ENCODE peak calls at places on chromosomes 6 and 20, in four cellular contexts. D is heart left ventricle, V is mucosa of descending colon, Q is right lobe of liver. N is an unnamed sample.

GRCh38 chr6:16148498-16148897 is 19.6 kb downstream of the MYLIP start:
- DNase-seq in D (no peak), V (peak), Q (no peak), N (peak)

GRCh38 chr6:159044899-159045727 is at the start of gene TAGAP:
- DNase-seq in D (peak), V (peak), Q (no peak), N (no peak)

GRCh38 chr6:162377735-162378134 is 349.8 kb downstream of the PRKN start:
- DNase-seq in D (no peak), V (no peak), Q (peak), N (no peak)

GRCh38 chr20:54499111-54499510 is 23.7 kb downstream of the DOK5 start:
- DNase-seq in D (no peak), V (no peak), Q (no peak), N (no peak)

GRCh38 chr6:40387127-40387870 is 199.9 kb downstream of the LRFN2 start:
- DNase-seq in D (no peak), V (no peak), Q (no peak), N (no peak)

GRCh38 chr6:47671777-47672176 is 26.6 kb upstream of the ADGRF4 start:
- DNase-seq in D (no peak), V (no peak), Q (no peak), N (no peak)

GRCh38 chr20:6122873-6123649 is at the start of gene FERMT1:
- DNase-seq in D (peak), V (peak), Q (peak), N (peak)

GRCh38 chr6:41055149-41055548 is 2.1 kb downstream of the APOBEC2 start:
- DNase-seq in D (peak), V (no peak), Q (no peak), N (no peak)

GRCh38 chr20:12827796-12828406 is 180.9 kb upstream of the SPTLC3 start:
- DNase-seq in D (no peak), V (no peak), Q (no peak), N (no peak)

GRCh38 chr6:75266716-75267291 is 17.8 kb downstream of the TMEM30A start:
- DNase-seq in D (no peak), V (no peak), Q (no peak), N (no peak)

GRCh38 chr6:42199106-42199981 is 4.6 kb upstream of the GUCA1B start:
- DNase-seq in D (no peak), V (no peak), Q (no peak), N (no peak)

GRCh38 chr6:116434056-116434725 is 27.0 kb upstream of the CALHM6 start:
- DNase-seq in D (no peak), V (no peak), Q (no peak), N (no peak)

GRCh38 chr6:116431964-116432595 is 29.1 kb upstream of the CALHM6 start:
- DNase-seq in D (no peak), V (no peak), Q (no peak), N (no peak)

GRCh38 chr6:116433313-116433712 is 27.9 kb upstream of the CALHM6 start:
- DNase-seq in D (no peak), V (no peak), Q (no peak), N (no peak)

GRCh38 chr6:116429111-116429510 is 32.1 kb upstream of the CALHM6 start:
- DNase-seq in D (no peak), V (no peak), Q (no peak), N (no peak)

GRCh38 chr6:116430860-116431259 is 30.3 kb upstream of the CALHM6 start:
- DNase-seq in D (no peak), V (no peak), Q (no peak), N (no peak)
- TF ChIP-seq CTCF in D (no peak), V (no peak), Q (no peak), N (no peak)

GRCh38 chr6:169287675-169288074 is 34.0 kb upstream of the THBS2 start:
- DNase-seq in D (no peak), V (no peak), Q (no peak), N (no peak)

GRCh38 chr6:169285165-169285564 is 31.5 kb upstream of the THBS2 start:
- DNase-seq in D (no peak), V (no peak), Q (no peak), N (no peak)

GRCh38 chr6:169286961-169287360 is 33.3 kb upstream of the THBS2 start:
- DNase-seq in D (no peak), V (no peak), Q (no peak), N (no peak)

GRCh38 chr6:169282043-169282442 is 28.4 kb upstream of the THBS2 start:
- DNase-seq in D (no peak), V (no peak), Q (no peak), N (no peak)

GRCh38 chr6:169283924-169284323 is 30.3 kb upstream of the THBS2 start:
- DNase-seq in D (no peak), V (no peak), Q (no peak), N (no peak)
- TF ChIP-seq CTCF in D (no peak), V (no peak), Q (no peak), N (no peak)

DNA sequence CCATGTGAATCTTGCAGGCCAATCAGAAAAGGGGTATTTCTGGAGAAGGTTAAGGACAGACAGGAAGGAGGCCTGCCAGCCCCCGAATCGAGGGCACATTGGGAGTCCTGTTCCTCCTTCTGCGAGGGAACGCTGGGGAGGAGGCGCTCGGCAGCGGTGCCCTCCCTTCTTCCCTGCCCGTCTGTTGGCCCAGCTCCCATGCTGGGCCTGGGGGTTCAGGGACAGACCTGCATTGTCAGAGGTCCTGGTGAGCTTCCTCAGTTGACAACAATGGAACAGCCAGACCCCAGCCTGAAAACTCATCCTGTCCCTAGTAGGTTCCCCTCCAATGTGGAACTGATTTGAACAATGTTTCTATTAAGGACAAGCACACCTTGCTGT is 15.1 kb upstream of the SYNJ2 start:
- DNase-seq in D (no peak), V (no peak), Q (no peak), N (no peak)
- TF ChIP-seq CTCF in D (no peak), V (no peak), Q (no peak), N (no peak)

DNA sequence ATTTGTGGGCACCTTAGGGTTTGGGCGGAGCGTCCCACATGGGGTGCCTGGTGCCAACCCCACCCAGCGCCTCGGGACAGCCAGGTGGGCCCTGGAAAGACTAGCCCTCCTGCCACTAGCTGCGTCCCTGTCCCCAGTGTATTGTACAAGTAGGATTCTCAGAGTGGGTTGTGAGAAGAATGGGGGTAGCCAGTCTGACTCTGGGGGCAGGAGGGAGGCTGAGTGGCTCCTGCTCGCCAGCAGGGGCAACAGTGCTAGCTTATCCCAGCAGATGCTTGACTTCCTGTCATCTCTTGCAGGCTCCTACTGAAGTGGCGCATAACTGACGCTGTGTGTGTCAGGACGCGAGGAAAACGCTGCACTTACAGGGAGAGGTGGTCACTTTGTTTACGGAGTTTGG is 9.3 kb downstream of the PSMA7 start:
- DNase-seq in D (no peak), V (no peak), Q (no peak), N (no peak)
- TF ChIP-seq CTCF in D (peak), V (no peak), Q (no peak), N (no peak)

GRCh38 chr20:50136822-50137599 is 16.5 kb downstream of the PEDS1 start:
- DNase-seq in D (no peak), V (no peak), Q (no peak), N (no peak)

GRCh38 chr20:50140339-50140859 is 13.1 kb downstream of the PEDS1 start:
- DNase-seq in D (no peak), V (no peak), Q (no peak), N (no peak)

GRCh38 chr20:50141018-50141675 is 12.4 kb downstream of the PEDS1 start:
- DNase-seq in D (no peak), V (no peak), Q (no peak), N (no peak)

GRCh38 chr20:50138120-50138478 is 15.4 kb downstream of the PEDS1 start:
- DNase-seq in D (no peak), V (no peak), Q (peak), N (no peak)

GRCh38 chr20:50138479-50139393 is 14.8 kb downstream of the PEDS1 start:
- DNase-seq in D (peak), V (no peak), Q (peak), N (no peak)
- TF ChIP-seq CTCF in D (peak), V (no peak), Q (no peak), N (no peak)

GRCh38 chr6:7541175-7542064 is at the start of gene DSP:
- DNase-seq in D (peak), V (peak), Q (peak), N (peak)
- TF ChIP-seq CTCF in D (no peak), V (no peak), Q (no peak), N (no peak)

DNA sequence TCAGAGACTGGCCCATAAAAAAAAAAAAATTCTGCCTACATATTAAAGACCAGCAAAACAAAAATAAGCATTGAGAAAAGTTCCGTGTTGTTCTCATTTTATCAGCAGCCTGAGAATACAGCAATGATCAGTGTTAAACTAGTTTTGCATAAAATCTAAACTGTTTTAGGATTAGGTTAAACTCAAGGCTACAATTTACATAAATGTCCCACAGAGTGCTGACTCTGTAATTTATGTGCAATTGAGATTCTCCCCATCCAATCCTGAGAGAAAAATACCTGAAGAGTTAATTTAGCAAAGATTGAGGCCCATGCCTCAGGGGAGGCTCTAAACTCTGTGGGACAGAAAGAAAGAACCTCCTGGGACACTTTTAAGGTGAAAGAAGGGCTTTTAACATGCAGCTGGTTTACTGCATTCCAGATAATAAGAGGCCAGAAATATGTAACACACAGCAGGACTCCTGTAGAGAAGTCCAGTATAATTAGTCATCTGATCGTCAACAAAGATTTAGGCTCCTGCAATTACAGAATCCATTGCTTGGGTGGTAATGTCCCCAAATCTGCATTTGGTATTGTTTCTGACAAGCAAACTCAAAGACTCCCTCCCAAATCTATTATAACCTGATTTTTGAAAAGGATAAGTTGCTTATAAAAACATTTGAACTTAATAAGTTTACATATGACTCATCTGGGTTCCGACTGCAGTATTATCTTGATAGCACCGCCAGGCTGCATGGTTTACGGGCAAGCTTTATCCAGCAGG is 397.1 kb upstream of the ARID1B start:
- DNase-seq in D (no peak), V (no peak), Q (no peak), N (no peak)
- TF ChIP-seq CTCF in D (no peak), V (no peak), Q (no peak), N (no peak)

GRCh38 chr6:108627692-108628565 is 67.2 kb downstream of the FOXO3 start:
- DNase-seq in D (no peak), V (no peak), Q (no peak), N (no peak)
- TF ChIP-seq CTCF in D (no peak), V (no peak), Q (no peak), N (no peak)